ENCODE peak calls at places on chromosomes 3 and 15, in four cellular contexts. A is CD8-positive, alpha-beta memory T cell; N is heart right ventricle; L is endothelial cell. X is an unnamed sample.

GRCh38 chr3:78140866-78141658 is 1101.2 kb downstream of the ROBO2 start:
- DNase-seq in A (no peak), N (no peak), L (no peak), X (no peak)

GRCh38 chr3:52090131-52090548 is 33.8 kb upstream of the DUSP7 start:
- DNase-seq in A (no peak), L (no peak), N (peak; percentile 33), X (no peak)

GRCh38 chr15:96121521-96121920 is 209.0 kb upstream of the NR2F2 start:
- DNase-seq in N (no peak), A (no peak), L (no peak), X (no peak)

GRCh38 chr3:16004812-16005211 is 169.7 kb upstream of the GALNT15 start:
- DNase-seq in L (no peak), N (no peak), A (no peak), X (no peak)

GRCh38 chr3:72797773-72798543 is 50.3 kb downstream of the SHQ1 start:
- DNase-seq in L (no peak), A (no peak), N (peak; percentile 61), X (no peak)

GRCh38 chr3:53188720-53189119 is 27.7 kb downstream of the PRKCD start:
- DNase-seq in L (no peak), N (no peak), A (peak; percentile 42), X (no peak)

GRCh38 chr3:141737828-141738635 is at the start of gene RNF7:
- DNase-seq in L (peak; percentile 99), N (peak; percentile 92), A (peak; percentile 98), X (peak; percentile 93)

GRCh38 chr3:69425249-69425648 is 39.4 kb upstream of the FRMD4B start:
- DNase-seq in L (peak; percentile 46), A (no peak), N (peak; percentile 36), X (no peak)

GRCh38 chr3:185221203-185221602 is 32.6 kb downstream of the EHHADH start:
- DNase-seq in L (no peak), N (no peak), A (no peak), X (no peak)

GRCh38 chr3:46908294-46908985 is 30.9 kb downstream of the PTH1R start:
- DNase-seq in L (no peak), A (peak; percentile 40), N (no peak), X (no peak)

GRCh38 chr3:63970596-63971468 is 52.5 kb downstream of the PSMD6 start:
- DNase-seq in N (no peak), A (no peak), L (no peak), X (no peak)

GRCh38 chr15:29672923-29673809 is 149.1 kb downstream of the TJP1 start:
- DNase-seq in A (no peak), L (no peak), N (no peak), X (peak; percentile 29)

GRCh38 chr3:114860526-114860925 is 286.6 kb downstream of the ZBTB20 start:
- DNase-seq in A (no peak), N (no peak), L (no peak), X (no peak)

GRCh38 chr3:30421261-30421660 is 185.1 kb upstream of the TGFBR2 start:
- DNase-seq in A (no peak), N (no peak), L (no peak), X (no peak)

GRCh38 chr3:66494964-66495581 is 5.7 kb downstream of the LRIG1 start:
- DNase-seq in A (no peak), N (no peak), L (no peak), X (no peak)

GRCh38 chr15:77819841-77820728 is 187.4 kb upstream of the LINGO1 start:
- DNase-seq in N (no peak), L (peak; percentile 70), A (no peak), X (no peak)

GRCh38 chr3:23455084-23455483 is 252.0 kb downstream of the UBE2E2 start:
- DNase-seq in L (no peak), N (no peak), A (no peak), X (no peak)

GRCh38 chr3:55431041-55431440 is 56.1 kb downstream of the WNT5A start:
- DNase-seq in A (no peak), L (no peak), N (no peak), X (no peak)

GRCh38 chr15:70319466-70319865 is 221.7 kb upstream of the TLE3 start:
- DNase-seq in A (no peak), N (no peak), L (no peak), X (no peak)

GRCh38 chr3:67979342-67979741 is 324.9 kb upstream of the SUCLG2 start:
- DNase-seq in N (no peak), L (no peak), A (no peak), X (no peak)

GRCh38 chr3:142857056-142857455 is 31.8 kb downstream of the PCOLCE2 start:
- DNase-seq in N (peak; percentile 69), A (no peak), L (peak; percentile 40), X (no peak)

GRCh38 chr3:120092444-120092843 is 1.8 kb downstream of the GSK3B start:
- DNase-seq in A (no peak), L (no peak), N (no peak), X (no peak)

GRCh38 chr15:82174471-82174870 is 88.1 kb downstream of the EFL1 start:
- DNase-seq in A (no peak), N (no peak), L (no peak), X (no peak)

X was measured in lower leg skin.